ENCODE peak calls at places on chromosomes 1 and 21, in six cellular contexts. One of them, this sample, is unnamed.

GRCh38 chr1:200625381-200625824 is 4.9 kb upstream of the KIF14 start:
- DNase-seq in nephron progenitor cell: no peak
- DNase-seq in pancreas: no peak
- DNase-seq in T-cell: no peak
- DNase-seq in G401: no peak
- DNase-seq in activated T-helper 9 cell treated with anti-CD3 and anti-CD28 coated beads, Interleukin-2, amount 50 U/mL, for 16 hours: no peak
- DNase-seq in this sample: no peak

GRCh38 chr1:113886417-113887391 is 677 bp downstream of the BCL2L15 start:
- DNase-seq in nephron progenitor cell: no peak
- DNase-seq in pancreas: peak; percentile 42
- DNase-seq in T-cell: no peak
- DNase-seq in G401: no peak
- DNase-seq in activated T-helper 9 cell treated with anti-CD3 and anti-CD28 coated beads, Interleukin-2, amount 50 U/mL, for 16 hours: no peak
- DNase-seq in this sample: no peak

GRCh38 chr1:53638641-53639035 is 100.3 kb downstream of the GLIS1 start:
- DNase-seq in nephron progenitor cell: no peak
- DNase-seq in pancreas: no peak
- DNase-seq in T-cell: no peak
- DNase-seq in G401: no peak
- DNase-seq in activated T-helper 9 cell treated with anti-CD3 and anti-CD28 coated beads, Interleukin-2, amount 50 U/mL, for 16 hours: no peak
- DNase-seq in this sample: no peak

GRCh38 chr1:173341307-173341706 is 134.2 kb upstream of the TNFSF4 start:
- DNase-seq in nephron progenitor cell: no peak
- DNase-seq in pancreas: no peak
- DNase-seq in T-cell: no peak
- DNase-seq in G401: no peak
- DNase-seq in activated T-helper 9 cell treated with anti-CD3 and anti-CD28 coated beads, Interleukin-2, amount 50 U/mL, for 16 hours: no peak
- DNase-seq in this sample: no peak

GRCh38 chr1:9476790-9477463 is 62.3 kb upstream of the SLC25A33 start:
- DNase-seq in nephron progenitor cell: no peak
- DNase-seq in pancreas: no peak
- DNase-seq in T-cell: no peak
- DNase-seq in G401: no peak
- DNase-seq in activated T-helper 9 cell treated with anti-CD3 and anti-CD28 coated beads, Interleukin-2, amount 50 U/mL, for 16 hours: no peak
- DNase-seq in this sample: no peak

GRCh38 chr21:39386194-39386593 is 37.3 kb upstream of the HMGN1 start:
- DNase-seq in nephron progenitor cell: no peak
- DNase-seq in pancreas: peak; percentile 59
- DNase-seq in T-cell: no peak
- DNase-seq in G401: peak; percentile 70
- DNase-seq in activated T-helper 9 cell treated with anti-CD3 and anti-CD28 coated beads, Interleukin-2, amount 50 U/mL, for 16 hours: no peak
- DNase-seq in this sample: no peak

GRCh38 chr1:14924012-14924452 is 229.5 kb upstream of the TMEM51 start:
- DNase-seq in nephron progenitor cell: peak; percentile 81
- DNase-seq in pancreas: peak; percentile 70
- DNase-seq in T-cell: peak; percentile 13
- DNase-seq in G401: peak; percentile 69
- DNase-seq in activated T-helper 9 cell treated with anti-CD3 and anti-CD28 coated beads, Interleukin-2, amount 50 U/mL, for 16 hours: no peak
- DNase-seq in this sample: peak; percentile 76

GRCh38 chr1:61983236-61983635 is 211.4 kb upstream of the L1TD1 start:
- DNase-seq in nephron progenitor cell: no peak
- DNase-seq in pancreas: no peak
- DNase-seq in T-cell: no peak
- DNase-seq in G401: no peak
- DNase-seq in activated T-helper 9 cell treated with anti-CD3 and anti-CD28 coated beads, Interleukin-2, amount 50 U/mL, for 16 hours: no peak
- DNase-seq in this sample: no peak

GRCh38 chr1:1941868-1942752 is 23.0 kb upstream of the TMEM52 start:
- DNase-seq in nephron progenitor cell: no peak
- DNase-seq in pancreas: no peak
- DNase-seq in T-cell: no peak
- DNase-seq in G401: no peak
- DNase-seq in activated T-helper 9 cell treated with anti-CD3 and anti-CD28 coated beads, Interleukin-2, amount 50 U/mL, for 16 hours: no peak
- DNase-seq in this sample: no peak

GRCh38 chr1:53553734-53554509 is 94.7 kb downstream of the DMRTB1 start:
- DNase-seq in nephron progenitor cell: peak; percentile 0
- DNase-seq in pancreas: no peak
- DNase-seq in T-cell: no peak
- DNase-seq in G401: no peak
- DNase-seq in activated T-helper 9 cell treated with anti-CD3 and anti-CD28 coated beads, Interleukin-2, amount 50 U/mL, for 16 hours: no peak
- DNase-seq in this sample: no peak

GRCh38 chr1:169462385-169462784 is 23.4 kb downstream of the SLC19A2 start:
- DNase-seq in nephron progenitor cell: no peak
- DNase-seq in pancreas: no peak
- DNase-seq in T-cell: no peak
- DNase-seq in G401: no peak
- DNase-seq in activated T-helper 9 cell treated with anti-CD3 and anti-CD28 coated beads, Interleukin-2, amount 50 U/mL, for 16 hours: no peak
- DNase-seq in this sample: no peak

GRCh38 chr1:34418166-34418565 is 241.5 kb downstream of the C1orf94 start:
- DNase-seq in nephron progenitor cell: no peak
- DNase-seq in pancreas: no peak
- DNase-seq in T-cell: no peak
- DNase-seq in G401: no peak
- DNase-seq in activated T-helper 9 cell treated with anti-CD3 and anti-CD28 coated beads, Interleukin-2, amount 50 U/mL, for 16 hours: no peak
- DNase-seq in this sample: no peak

GRCh38 chr1:64536217-64536835 is 66.4 kb downstream of the CACHD1 start:
- DNase-seq in nephron progenitor cell: no peak
- DNase-seq in pancreas: peak; percentile 16
- DNase-seq in T-cell: no peak
- DNase-seq in G401: no peak
- DNase-seq in activated T-helper 9 cell treated with anti-CD3 and anti-CD28 coated beads, Interleukin-2, amount 50 U/mL, for 16 hours: no peak
- DNase-seq in this sample: no peak

GRCh38 chr1:115296981-115297380 is 41.1 kb downstream of the NGF start:
- DNase-seq in nephron progenitor cell: no peak
- DNase-seq in pancreas: no peak
- DNase-seq in T-cell: no peak
- DNase-seq in G401: no peak
- DNase-seq in activated T-helper 9 cell treated with anti-CD3 and anti-CD28 coated beads, Interleukin-2, amount 50 U/mL, for 16 hours: no peak
- DNase-seq in this sample: no peak

This sample was measured in HEK293T.